ENCODE peak calls at places on chromosomes 12 and 14, in nine cellular contexts. I is omental fat pad, L is GM12865, F is lower lobe of right lung, Y is IMR-90, O is psoas muscle, S is GM06990, B is PC-3, H is CD14-positive monocyte. J is an unnamed sample.

GRCh38 chr12:27332407-27333310 is at the start of gene BMAL2:
- DNase-seq in I (no peak), L (peak), F (peak), Y (peak), O (peak), S (peak), B (peak), H (no peak), J (peak)

GRCh38 chr12:32305163-32305562 is 94.2 kb upstream of the FGD4 start:
- DNase-seq in I (no peak), L (peak), F (no peak), Y (peak), O (no peak), S (no peak), B (no peak), H (no peak), J (no peak)

GRCh38 chr14:104880584-104881210 is 15.6 kb downstream of the CEP170B start:
- DNase-seq in I (no peak), L (no peak), F (no peak), Y (no peak), O (no peak), S (no peak), B (no peak), H (no peak), J (no peak)

GRCh38 chr12:53743277-53744129 is 8.3 kb downstream of the CISTR start:
- DNase-seq in I (no peak), L (peak), F (no peak), Y (peak), O (no peak), S (peak), B (peak), H (peak), J (peak)

GRCh38 chr12:43832506-43833168 is 3.2 kb upstream of the TMEM117 start:
- DNase-seq in I (no peak), L (no peak), F (no peak), Y (no peak), O (no peak), S (no peak), B (no peak), H (no peak), J (no peak)

GRCh38 chr12:172732-173161 is 41.2 kb downstream of the SLC6A12 start:
- DNase-seq in I (no peak), L (no peak), F (no peak), Y (no peak), O (no peak), S (no peak), B (no peak), H (no peak), J (no peak)

GRCh38 chr12:115672506-115673080 is 604.9 kb downstream of the MED13L start:
- DNase-seq in I (no peak), L (no peak), F (no peak), Y (no peak), O (no peak), S (no peak), B (no peak), H (no peak), J (no peak)

GRCh38 chr12:14129601-14130178 is 148.3 kb upstream of the GRIN2B start:
- DNase-seq in I (no peak), L (no peak), F (no peak), Y (no peak), O (no peak), S (no peak), B (no peak), H (no peak), J (no peak)

GRCh38 chr14:99518441-99519346 is 37.5 kb downstream of the CCNK start:
- DNase-seq in I (peak), L (peak), F (peak), Y (peak), O (peak), S (peak), B (peak), H (peak), J (peak)

GRCh38 chr12:96427269-96427729 is 27.1 kb upstream of the CDK17 start:
- DNase-seq in I (no peak), L (no peak), F (no peak), Y (peak), O (peak), S (no peak), B (peak), H (no peak), J (no peak)

GRCh38 chr14:104702673-104703072 is 13.3 kb downstream of the INF2 start:
- DNase-seq in I (no peak), L (no peak), F (no peak), Y (no peak), O (no peak), S (no peak), B (no peak), H (no peak), J (no peak)

GRCh38 chr12:104626069-104626690 is 169.4 kb downstream of the CHST11 start:
- DNase-seq in I (no peak), L (no peak), F (no peak), Y (no peak), O (no peak), S (no peak), B (no peak), H (no peak), J (no peak)

GRCh38 chr12:38102197-38102596 is 214.4 kb upstream of the ALG10B start:
- DNase-seq in I (no peak), L (no peak), F (no peak), Y (no peak), O (no peak), S (no peak), B (peak), H (no peak), J (no peak)

GRCh38 chr12:31370645-31371620 is 45.0 kb upstream of the SINHCAF start:
- DNase-seq in I (no peak), L (no peak), F (no peak), Y (no peak), O (no peak), S (no peak), B (no peak), H (no peak), J (no peak)

GRCh38 chr14:63470877-63471565 is 72.2 kb downstream of the PPP2R5E start:
- DNase-seq in I (no peak), L (peak), F (no peak), Y (peak), O (no peak), S (peak), B (peak), H (no peak), J (peak)

GRCh38 chr12:125299840-125300239 is 234.6 kb downstream of the AACS start:
- DNase-seq in I (no peak), L (no peak), F (no peak), Y (no peak), O (no peak), S (no peak), B (no peak), H (no peak), J (no peak)

GRCh38 chr12:121996050-121996944 is 25.4 kb upstream of the BCL7A start:
- DNase-seq in I (no peak), L (no peak), F (no peak), Y (peak), O (no peak), S (no peak), B (no peak), H (peak), J (no peak)

GRCh38 chr12:21585485-21585884 is 19.2 kb downstream of the GYS2 start:
- DNase-seq in I (no peak), L (no peak), F (no peak), Y (no peak), O (no peak), S (no peak), B (no peak), H (no peak), J (no peak)

GRCh38 chr14:20732950-20733650 is 12.6 kb upstream of the EDDM3A start:
- DNase-seq in I (no peak), L (no peak), F (no peak), Y (no peak), O (no peak), S (no peak), B (no peak), H (no peak), J (no peak)

GRCh38 chr12:105493091-105493615 is 162.7 kb downstream of the C12orf75 start:
- DNase-seq in I (no peak), L (no peak), F (no peak), Y (no peak), O (no peak), S (no peak), B (no peak), H (no peak), J (no peak)

GRCh38 chr12:84995646-84996045 is 40.4 kb downstream of the TSPAN19 start:
- DNase-seq in I (no peak), L (no peak), F (no peak), Y (peak), O (no peak), S (no peak), B (peak), H (no peak), J (no peak)

GRCh38 chr14:34354556-34354955 is 107.5 kb downstream of the SPTSSA start:
- DNase-seq in I (no peak), L (no peak), F (no peak), Y (no peak), O (no peak), S (no peak), B (peak), H (no peak), J (no peak)

GRCh38 chr12:104598342-104599271 is 141.9 kb downstream of the CHST11 start:
- DNase-seq in I (no peak), L (no peak), F (no peak), Y (no peak), O (no peak), S (no peak), B (no peak), H (no peak), J (no peak)

GRCh38 chr14:104592785-104593184 is 11.8 kb downstream of the TMEM179 start:
- DNase-seq in I (no peak), L (no peak), F (no peak), Y (no peak), O (peak), S (no peak), B (no peak), H (no peak), J (no peak)

GRCh38 chr14:105330491-105330895 is 15.9 kb downstream of the PACS2 start:
- DNase-seq in I (no peak), L (no peak), F (peak), Y (peak), O (no peak), S (peak), B (peak), H (no peak), J (no peak)

GRCh38 chr12:76591461-76591860 is 31.9 kb upstream of the OSBPL8 start:
- DNase-seq in I (no peak), L (no peak), F (no peak), Y (peak), O (no peak), S (no peak), B (peak), H (no peak), J (no peak)

GRCh38 chr14:57889245-57889644 is 23.4 kb upstream of the SLC35F4 start:
- DNase-seq in I (no peak), L (no peak), F (peak), Y (no peak), O (no peak), S (no peak), B (peak), H (no peak), J (no peak)

GRCh38 chr12:110141389-110141788 is 17.2 kb downstream of the IFT81 start:
- DNase-seq in I (no peak), L (no peak), F (no peak), Y (peak), O (peak), S (no peak), B (no peak), H (no peak), J (no peak)

GRCh38 chr14:88463318-88463717 is 77.9 kb downstream of the SPATA7 start:
- DNase-seq in I (no peak), L (peak), F (no peak), Y (no peak), O (no peak), S (no peak), B (peak), H (no peak), J (peak)
- TF ChIP-seq CTCF in I (no peak), L (peak), F (peak), Y (peak), O (no peak), S (peak), B (peak), H (peak), J (peak)

GRCh38 chr14:68137704-68138619 is 318.4 kb downstream of the RAD51B start:
- DNase-seq in I (no peak), L (peak), F (no peak), Y (peak), O (peak), S (no peak), B (peak), H (peak), J (no peak)
- TF ChIP-seq CTCF in I (no peak), L (no peak), F (no peak), Y (no peak), O (no peak), S (no peak), B (no peak), H (no peak), J (no peak)

DNA sequence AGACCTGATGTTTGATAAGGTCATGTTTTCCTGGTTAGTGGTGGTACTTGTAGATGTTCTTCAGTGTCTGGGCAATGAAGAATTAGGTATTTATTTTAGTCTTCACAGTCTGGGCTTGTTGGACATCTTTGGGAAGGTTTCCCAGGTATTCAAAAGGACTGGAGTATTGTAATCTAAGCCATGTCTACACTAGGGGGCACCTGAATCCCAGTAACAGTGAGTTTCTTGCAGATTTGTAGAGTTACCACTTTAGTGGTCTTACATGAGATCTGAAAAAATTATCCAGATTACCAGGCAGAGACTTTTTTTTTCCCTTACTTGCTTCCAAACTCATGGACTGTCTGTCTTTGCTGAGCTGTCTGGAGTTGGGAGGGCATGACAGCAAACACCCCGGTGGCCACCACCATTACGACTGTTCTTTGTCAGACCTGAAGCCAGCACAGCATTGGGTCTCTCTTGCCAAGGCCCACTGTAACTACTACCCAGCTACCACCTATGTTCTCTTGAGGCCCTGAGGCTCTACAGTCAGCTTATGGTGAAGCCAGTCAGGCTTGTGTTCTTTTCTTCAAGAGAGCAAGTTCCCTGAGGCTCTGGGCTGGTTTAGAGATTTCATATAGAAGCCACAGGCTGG is 820.7 kb upstream of the FBXO33 start:
- DNase-seq in I (no peak), L (no peak), F (no peak), Y (no peak), O (no peak), S (no peak), B (peak), H (no peak), J (no peak)
- TF ChIP-seq CTCF in I (no peak), L (no peak), F (no peak), Y (no peak), O (no peak), S (no peak), B (peak), H (no peak), J (no peak)

DNA sequence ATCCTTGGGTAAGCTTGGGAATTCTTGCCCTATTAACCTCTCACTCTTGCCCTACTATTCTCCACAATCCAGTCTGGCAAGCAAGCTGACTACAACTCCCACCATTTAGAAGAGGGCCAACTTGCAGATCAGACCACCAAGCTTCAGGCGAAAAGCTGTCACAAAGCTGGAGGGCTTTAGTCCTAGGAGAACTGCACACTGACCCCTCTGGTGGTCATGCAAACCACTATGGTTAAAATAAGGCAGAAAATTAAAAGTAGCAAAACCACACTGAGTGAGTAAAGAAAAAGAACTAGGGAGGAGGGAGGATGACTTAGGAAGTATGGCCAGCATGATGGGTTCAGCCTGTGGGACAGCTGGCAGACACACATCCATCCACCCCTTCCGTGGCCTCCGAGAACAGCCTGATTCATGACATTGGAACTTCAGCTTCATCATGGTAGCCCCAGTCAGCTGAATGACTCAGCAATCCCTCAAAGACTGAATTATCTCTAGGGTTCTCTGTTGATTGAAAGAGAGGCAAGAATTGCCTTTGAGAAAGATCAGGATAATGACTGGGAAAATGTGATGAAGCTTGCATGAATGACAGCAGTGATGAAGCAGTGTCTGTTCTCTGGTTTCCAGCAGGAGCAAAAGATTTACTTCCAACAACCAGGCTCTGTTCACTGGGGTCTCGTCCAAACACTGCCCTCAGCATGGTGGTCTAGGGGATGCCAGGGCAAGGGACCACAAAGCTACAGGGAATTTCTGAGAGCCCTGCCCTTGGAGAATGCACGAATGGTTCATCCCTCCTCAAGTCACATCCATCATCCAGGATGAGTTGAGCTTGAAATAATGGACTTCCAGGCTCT is 24.4 kb downstream of the PITPNM2 start:
- DNase-seq in I (no peak), L (no peak), F (no peak), Y (peak), O (peak), S (no peak), B (peak), H (no peak), J (no peak)
- TF ChIP-seq CTCF in I (no peak), L (no peak), F (no peak), Y (peak), O (no peak), S (peak), B (peak), H (no peak), J (no peak)

GRCh38 chr14:101056446-101056845 is 152.9 kb upstream of the RTL1 start:
- DNase-seq in I (no peak), L (no peak), F (no peak), Y (peak), O (no peak), S (no peak), B (no peak), H (no peak), J (no peak)
- TF ChIP-seq CTCF in I (no peak), L (no peak), F (no peak), Y (no peak), O (no peak), S (no peak), B (no peak), H (no peak), J (no peak)

GRCh38 chr12:56119361-56119796 is 1.3 kb downstream of the ZC3H10 start:
- DNase-seq in I (no peak), L (peak), F (no peak), Y (peak), O (peak), S (no peak), B (peak), H (peak), J (peak)
- TF ChIP-seq CTCF in I (no peak), L (peak), F (peak), Y (peak), O (peak), S (peak), B (peak), H (peak), J (peak)